ENCODE peak calls at places on chromosomes 7 and 10, in ten cellular contexts. One of them, this sample, is unnamed.
A peak's percentile ranks its signal among the peaks of the same experiment; 100 is the strongest.

GRCh38 chr7:134954197-134955082 is 31.9 kb upstream of the AGBL3 start:
- DNase-seq in epithelial cell of esophagus: peak; percentile 25
- DNase-seq in coronary artery: no peak
- DNase-seq in D721Med: no peak
- DNase-seq in breast epithelium: no peak
- DNase-seq in IMR-90: peak; percentile 54
- DNase-seq in ovary: no peak
- DNase-seq in cardiac fibroblast: peak; percentile 64
- DNase-seq in mucosa of descending colon: no peak
- DNase-seq in BE2C: no peak
- DNase-seq in this sample: no peak

GRCh38 chr10:118997379-118997778 is 32.1 kb upstream of the NANOS1 start:
- DNase-seq in mucosa of descending colon: no peak
- DNase-seq in cardiac fibroblast: no peak
- DNase-seq in breast epithelium: no peak
- DNase-seq in IMR-90: no peak
- DNase-seq in ovary: no peak
- DNase-seq in epithelial cell of esophagus: no peak
- DNase-seq in coronary artery: no peak
- DNase-seq in BE2C: no peak
- DNase-seq in D721Med: no peak
- DNase-seq in this sample: no peak

GRCh38 chr10:71779641-71780040 is 6.3 kb upstream of the VSIR start:
- DNase-seq in mucosa of descending colon: peak; percentile 31
- DNase-seq in coronary artery: no peak
- DNase-seq in epithelial cell of esophagus: no peak
- DNase-seq in cardiac fibroblast: no peak
- DNase-seq in D721Med: no peak
- DNase-seq in ovary: no peak
- DNase-seq in BE2C: no peak
- DNase-seq in breast epithelium: no peak
- DNase-seq in IMR-90: no peak
- DNase-seq in this sample: no peak

GRCh38 chr10:49656845-49657493 is 22.5 kb upstream of the C10orf53 start:
- DNase-seq in epithelial cell of esophagus: peak; percentile 55
- DNase-seq in cardiac fibroblast: no peak
- DNase-seq in coronary artery: peak; percentile 16
- DNase-seq in breast epithelium: no peak
- DNase-seq in ovary: no peak
- DNase-seq in BE2C: no peak
- DNase-seq in IMR-90: no peak
- DNase-seq in mucosa of descending colon: no peak
- DNase-seq in D721Med: no peak
- DNase-seq in this sample: no peak

GRCh38 chr10:24156686-24157085 is 52.3 kb upstream of the KIAA1217 start:
- DNase-seq in epithelial cell of esophagus: peak; percentile 45
- DNase-seq in IMR-90: no peak
- DNase-seq in breast epithelium: no peak
- DNase-seq in mucosa of descending colon: no peak
- DNase-seq in BE2C: no peak
- DNase-seq in D721Med: no peak
- DNase-seq in ovary: no peak
- DNase-seq in cardiac fibroblast: no peak
- DNase-seq in coronary artery: no peak
- DNase-seq in this sample: no peak

GRCh38 chr7:51301806-51302205 is 14.8 kb downstream of the COBL start:
- DNase-seq in BE2C: no peak
- DNase-seq in cardiac fibroblast: no peak
- DNase-seq in epithelial cell of esophagus: no peak
- DNase-seq in IMR-90: no peak
- DNase-seq in coronary artery: no peak
- DNase-seq in mucosa of descending colon: no peak
- DNase-seq in D721Med: no peak
- DNase-seq in ovary: no peak
- DNase-seq in breast epithelium: no peak
- DNase-seq in this sample: no peak

GRCh38 chr10:71638577-71639411 is 80.8 kb downstream of the C10orf105 start:
- DNase-seq in breast epithelium: no peak
- DNase-seq in cardiac fibroblast: no peak
- DNase-seq in ovary: no peak
- DNase-seq in mucosa of descending colon: peak; percentile 91
- DNase-seq in D721Med: no peak
- DNase-seq in BE2C: peak; percentile 47
- DNase-seq in epithelial cell of esophagus: no peak
- DNase-seq in IMR-90: no peak
- DNase-seq in coronary artery: no peak
- DNase-seq in this sample: no peak

GRCh38 chr10:1123198-1123597 is 67.0 kb downstream of the WDR37 start:
- DNase-seq in coronary artery: no peak
- DNase-seq in mucosa of descending colon: no peak
- DNase-seq in ovary: no peak
- DNase-seq in cardiac fibroblast: peak; percentile 71
- DNase-seq in BE2C: no peak
- DNase-seq in D721Med: no peak
- DNase-seq in IMR-90: no peak
- DNase-seq in epithelial cell of esophagus: no peak
- DNase-seq in breast epithelium: no peak
- DNase-seq in this sample: no peak

GRCh38 chr10:77180794-77181193 is 456.8 kb downstream of the KCNMA1 start:
- DNase-seq in breast epithelium: no peak
- DNase-seq in mucosa of descending colon: no peak
- DNase-seq in IMR-90: peak; percentile 58
- DNase-seq in epithelial cell of esophagus: no peak
- DNase-seq in BE2C: no peak
- DNase-seq in cardiac fibroblast: no peak
- DNase-seq in ovary: no peak
- DNase-seq in coronary artery: no peak
- DNase-seq in D721Med: no peak
- DNase-seq in this sample: no peak

GRCh38 chr7:36389371-36390198 is at the start of gene ANLN:
- DNase-seq in epithelial cell of esophagus: peak; percentile 99
- DNase-seq in IMR-90: peak; percentile 89
- DNase-seq in breast epithelium: peak; percentile 91
- DNase-seq in ovary: peak; percentile 96
- DNase-seq in D721Med: peak; percentile 71
- DNase-seq in cardiac fibroblast: peak; percentile 98
- DNase-seq in mucosa of descending colon: peak; percentile 96
- DNase-seq in coronary artery: peak; percentile 96
- DNase-seq in BE2C: peak; percentile 93
- DNase-seq in this sample: peak; percentile 86

GRCh38 chr10:46555713-46556514 is 544 bp downstream of the GPRIN2 start:
- DNase-seq in IMR-90: no peak
- DNase-seq in cardiac fibroblast: no peak
- DNase-seq in BE2C: peak; percentile 25
- DNase-seq in mucosa of descending colon: peak; percentile 76
- DNase-seq in breast epithelium: peak; percentile 18
- DNase-seq in coronary artery: peak; percentile 76
- DNase-seq in epithelial cell of esophagus: no peak
- DNase-seq in ovary: peak; percentile 16
- DNase-seq in D721Med: no peak
- DNase-seq in this sample: no peak

GRCh38 chr10:121362026-121362425 is 236.2 kb downstream of the FGFR2 start:
- DNase-seq in ovary: no peak
- DNase-seq in BE2C: no peak
- DNase-seq in D721Med: no peak
- DNase-seq in mucosa of descending colon: no peak
- DNase-seq in coronary artery: no peak
- DNase-seq in breast epithelium: peak; percentile 49
- DNase-seq in IMR-90: no peak
- DNase-seq in cardiac fibroblast: no peak
- DNase-seq in epithelial cell of esophagus: peak; percentile 30
- DNase-seq in this sample: no peak

GRCh38 chr7:155000795-155001194 is 2.1 kb downstream of the PAXIP1 start:
- DNase-seq in ovary: no peak
- DNase-seq in epithelial cell of esophagus: peak; percentile 10
- DNase-seq in D721Med: no peak
- DNase-seq in breast epithelium: no peak
- DNase-seq in mucosa of descending colon: no peak
- DNase-seq in BE2C: no peak
- DNase-seq in IMR-90: no peak
- DNase-seq in cardiac fibroblast: no peak
- DNase-seq in coronary artery: no peak
- DNase-seq in this sample: no peak
- TF ChIP-seq CTCF in ovary: no peak
- TF ChIP-seq CTCF in epithelial cell of esophagus: peak; percentile 20
- TF ChIP-seq CTCF in D721Med: no peak
- TF ChIP-seq CTCF in breast epithelium: no peak
- TF ChIP-seq CTCF in mucosa of descending colon: no peak
- TF ChIP-seq CTCF in BE2C: no peak
- TF ChIP-seq CTCF in IMR-90: no peak
- TF ChIP-seq CTCF in cardiac fibroblast: no peak
- TF ChIP-seq CTCF in coronary artery: no peak
- TF ChIP-seq CTCF in this sample: no peak

GRCh38 chr7:146094356-146094755 is 22.2 kb upstream of the CNTNAP2 start:
- DNase-seq in epithelial cell of esophagus: no peak
- DNase-seq in cardiac fibroblast: no peak
- DNase-seq in D721Med: no peak
- DNase-seq in breast epithelium: no peak
- DNase-seq in BE2C: no peak
- DNase-seq in coronary artery: no peak
- DNase-seq in IMR-90: no peak
- DNase-seq in ovary: no peak
- DNase-seq in mucosa of descending colon: no peak
- DNase-seq in this sample: no peak

DNA sequence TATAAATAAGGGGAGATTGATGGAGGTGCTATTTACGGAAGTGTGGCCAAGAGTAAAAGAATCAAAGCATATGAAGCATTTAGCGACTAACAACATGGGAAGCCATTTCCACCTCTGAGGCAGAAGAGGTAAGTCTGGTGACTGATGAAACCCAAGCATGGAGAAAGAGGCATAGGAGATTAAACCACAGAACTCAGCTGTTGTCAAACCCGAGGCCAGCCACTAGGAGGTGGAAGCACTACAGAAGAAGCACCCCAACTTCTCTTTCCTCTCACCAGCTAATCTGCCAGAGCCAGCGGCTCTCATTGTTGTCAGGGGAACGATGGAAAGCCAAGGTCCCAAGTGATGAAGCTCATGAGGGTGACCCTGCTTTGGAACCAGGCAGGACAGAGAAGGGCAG is 19.6 kb upstream of the CNTNAP2 start:
- DNase-seq in breast epithelium: no peak
- DNase-seq in ovary: no peak
- DNase-seq in coronary artery: no peak
- DNase-seq in cardiac fibroblast: no peak
- DNase-seq in epithelial cell of esophagus: no peak
- DNase-seq in D721Med: no peak
- DNase-seq in BE2C: no peak
- DNase-seq in IMR-90: no peak
- DNase-seq in mucosa of descending colon: no peak
- DNase-seq in this sample: no peak
- TF ChIP-seq CTCF in breast epithelium: no peak
- TF ChIP-seq CTCF in ovary: no peak
- TF ChIP-seq CTCF in coronary artery: no peak
- TF ChIP-seq CTCF in cardiac fibroblast: no peak
- TF ChIP-seq CTCF in epithelial cell of esophagus: no peak
- TF ChIP-seq CTCF in D721Med: no peak
- TF ChIP-seq CTCF in BE2C: no peak
- TF ChIP-seq CTCF in IMR-90: no peak
- TF ChIP-seq CTCF in mucosa of descending colon: no peak
- TF ChIP-seq CTCF in this sample: no peak

GRCh38 chr7:129052441-129052840 is 2.5 kb downstream of the TNPO3 start:
- DNase-seq in D721Med: no peak
- DNase-seq in epithelial cell of esophagus: no peak
- DNase-seq in IMR-90: no peak
- DNase-seq in coronary artery: no peak
- DNase-seq in cardiac fibroblast: no peak
- DNase-seq in ovary: no peak
- DNase-seq in breast epithelium: no peak
- DNase-seq in mucosa of descending colon: no peak
- DNase-seq in BE2C: no peak
- DNase-seq in this sample: no peak

GRCh38 chr7:129055861-129056464 is 1.1 kb upstream of the TNPO3 start:
- DNase-seq in D721Med: no peak
- DNase-seq in epithelial cell of esophagus: no peak
- DNase-seq in cardiac fibroblast: no peak
- DNase-seq in mucosa of descending colon: no peak
- DNase-seq in BE2C: no peak
- DNase-seq in coronary artery: no peak
- DNase-seq in IMR-90: no peak
- DNase-seq in breast epithelium: no peak
- DNase-seq in ovary: no peak
- DNase-seq in this sample: no peak

GRCh38 chr7:129055294-129055816 is 444 bp upstream of the TNPO3 start:
- DNase-seq in breast epithelium: no peak
- DNase-seq in D721Med: no peak
- DNase-seq in coronary artery: no peak
- DNase-seq in epithelial cell of esophagus: no peak
- DNase-seq in cardiac fibroblast: no peak
- DNase-seq in mucosa of descending colon: no peak
- DNase-seq in ovary: no peak
- DNase-seq in IMR-90: no peak
- DNase-seq in BE2C: no peak
- DNase-seq in this sample: no peak

GRCh38 chr7:129053938-129054437 is 923 bp downstream of the TNPO3 start:
- DNase-seq in epithelial cell of esophagus: no peak
- DNase-seq in mucosa of descending colon: no peak
- DNase-seq in ovary: no peak
- DNase-seq in cardiac fibroblast: peak; percentile 42
- DNase-seq in breast epithelium: no peak
- DNase-seq in coronary artery: no peak
- DNase-seq in BE2C: no peak
- DNase-seq in D721Med: no peak
- DNase-seq in IMR-90: peak; percentile 32
- DNase-seq in this sample: no peak

GRCh38 chr7:129054438-129055293 is at the start of gene TNPO3:
- DNase-seq in D721Med: peak; percentile 92
- DNase-seq in epithelial cell of esophagus: peak; percentile 93
- DNase-seq in breast epithelium: peak; percentile 92
- DNase-seq in coronary artery: peak; percentile 96
- DNase-seq in IMR-90: peak; percentile 88
- DNase-seq in mucosa of descending colon: peak; percentile 96
- DNase-seq in BE2C: peak; percentile 96
- DNase-seq in ovary: peak; percentile 94
- DNase-seq in cardiac fibroblast: peak; percentile 93
- DNase-seq in this sample: peak; percentile 85
- TF ChIP-seq CTCF in D721Med: no peak
- TF ChIP-seq CTCF in epithelial cell of esophagus: peak; percentile 20
- TF ChIP-seq CTCF in breast epithelium: no peak
- TF ChIP-seq CTCF in coronary artery: no peak
- TF ChIP-seq CTCF in IMR-90: no peak
- TF ChIP-seq CTCF in mucosa of descending colon: no peak
- TF ChIP-seq CTCF in BE2C: no peak
- TF ChIP-seq CTCF in ovary: peak; percentile 54
- TF ChIP-seq CTCF in cardiac fibroblast: no peak
- TF ChIP-seq CTCF in this sample: no peak

GRCh38 chr7:93547716-93548115 is 26.8 kb downstream of the CALCR start:
- DNase-seq in BE2C: no peak
- DNase-seq in coronary artery: no peak
- DNase-seq in D721Med: no peak
- DNase-seq in IMR-90: no peak
- DNase-seq in epithelial cell of esophagus: no peak
- DNase-seq in cardiac fibroblast: no peak
- DNase-seq in breast epithelium: no peak
- DNase-seq in ovary: no peak
- DNase-seq in mucosa of descending colon: no peak
- DNase-seq in this sample: no peak

GRCh38 chr7:93551931-93552330 is 22.6 kb downstream of the CALCR start:
- DNase-seq in mucosa of descending colon: no peak
- DNase-seq in cardiac fibroblast: no peak
- DNase-seq in coronary artery: no peak
- DNase-seq in epithelial cell of esophagus: no peak
- DNase-seq in breast epithelium: no peak
- DNase-seq in ovary: no peak
- DNase-seq in IMR-90: no peak
- DNase-seq in D721Med: no peak
- DNase-seq in BE2C: no peak
- DNase-seq in this sample: no peak

GRCh38 chr7:93551063-93551895 is 23.2 kb downstream of the CALCR start:
- DNase-seq in epithelial cell of esophagus: peak; percentile 62
- DNase-seq in IMR-90: peak; percentile 56
- DNase-seq in D721Med: no peak
- DNase-seq in mucosa of descending colon: no peak
- DNase-seq in ovary: no peak
- DNase-seq in cardiac fibroblast: peak; percentile 69
- DNase-seq in breast epithelium: no peak
- DNase-seq in BE2C: peak; percentile 22
- DNase-seq in coronary artery: no peak
- DNase-seq in this sample: no peak
- TF ChIP-seq CTCF in epithelial cell of esophagus: peak; percentile 62
- TF ChIP-seq CTCF in IMR-90: peak; percentile 60
- TF ChIP-seq CTCF in D721Med: peak; percentile 70
- TF ChIP-seq CTCF in mucosa of descending colon: peak; percentile 14
- TF ChIP-seq CTCF in ovary: no peak
- TF ChIP-seq CTCF in cardiac fibroblast: peak; percentile 62
- TF ChIP-seq CTCF in breast epithelium: no peak
- TF ChIP-seq CTCF in BE2C: peak; percentile 66
- TF ChIP-seq CTCF in coronary artery: no peak
- TF ChIP-seq CTCF in this sample: no peak

This sample was measured in activated B cell treated with CpG ODN at 0.5 μM for 24 hours.